ENCODE peak calls at places on chromosomes 5 and 9, in six cellular contexts. G is astrocyte; A is CD4-positive, alpha-beta T cell; L is A549; Q is CD4-positive, CD25-positive, alpha-beta regulatory T cell; M is CD4-positive, alpha-beta memory T cell. S is an unnamed sample.

GRCh38 chr5:41637869-41638268 is 127.5 kb upstream of the PLCXD3 start:
- DNase-seq in L (peak; percentile 3), G (no peak), M (no peak), Q (no peak), A (no peak), S (no peak)

GRCh38 chr5:35073168-35073567 is 25.4 kb upstream of the AGXT2 start:
- DNase-seq in M (no peak), Q (no peak), A (no peak), G (no peak), L (no peak), S (no peak)

GRCh38 chr9:69980591-69980990 is 63.1 kb upstream of the MAMDC2 start:
- DNase-seq in M (no peak), G (no peak), A (no peak), Q (no peak), L (no peak), S (no peak)

GRCh38 chr5:163489055-163489744 is 16.2 kb upstream of the MAT2B start:
- DNase-seq in A (no peak), M (no peak), L (peak; percentile 48), G (no peak), Q (no peak), S (no peak)

GRCh38 chr9:30851600-30851999 is 1532.8 kb upstream of the ACO1 start:
- DNase-seq in L (no peak), M (no peak), G (no peak), Q (no peak), A (no peak), S (no peak)

GRCh38 chr5:168772466-168772961 is 193.3 kb upstream of the PANK3 start:
- DNase-seq in G (no peak), M (no peak), L (no peak), Q (no peak), A (no peak), S (no peak)

GRCh38 chr9:133914483-133915342 is 77.4 kb downstream of the VAV2 start:
- DNase-seq in M (no peak), Q (no peak), L (no peak), G (no peak), A (no peak), S (no peak)

GRCh38 chr9:20491612-20492011 is 130.7 kb downstream of the MLLT3 start:
- DNase-seq in G (no peak), M (no peak), L (no peak), Q (no peak), A (no peak), S (no peak)

GRCh38 chr5:134003957-134004625 is 684 bp downstream of the VDAC1 start:
- DNase-seq in Q (peak; percentile 27), A (no peak), L (peak; percentile 49), M (no peak), G (peak; percentile 30), S (no peak)

DNA sequence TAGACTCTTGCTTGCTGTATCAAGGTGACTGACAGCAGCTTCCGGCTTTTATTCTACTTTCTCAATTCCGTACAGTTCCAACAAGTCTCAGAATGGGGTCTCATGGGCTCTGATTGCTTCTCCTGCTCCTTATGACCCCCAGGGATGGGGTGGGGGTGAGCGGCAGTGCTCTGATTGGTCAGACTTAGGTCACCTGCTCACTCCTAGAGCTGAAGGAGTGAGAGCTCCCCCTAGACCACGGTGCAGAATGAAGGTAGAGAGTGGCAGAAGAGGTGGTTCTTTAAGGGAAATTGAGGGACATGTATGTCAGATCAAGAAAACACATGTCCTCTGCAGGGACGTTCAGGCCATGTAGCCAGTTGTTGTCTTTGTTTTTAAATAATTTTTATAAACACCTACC is 115.2 kb downstream of the C9orf152 start:
- DNase-seq in G (no peak), A (no peak), M (no peak), L (no peak), Q (no peak), S (no peak)
- H3K27ac ChIP-seq in G (no peak overlapping the region), A (no peak overlapping the region), M (no peak overlapping the region), L (no peak overlapping the region), Q (no peak overlapping the region), S (no peak overlapping the region)

DNA sequence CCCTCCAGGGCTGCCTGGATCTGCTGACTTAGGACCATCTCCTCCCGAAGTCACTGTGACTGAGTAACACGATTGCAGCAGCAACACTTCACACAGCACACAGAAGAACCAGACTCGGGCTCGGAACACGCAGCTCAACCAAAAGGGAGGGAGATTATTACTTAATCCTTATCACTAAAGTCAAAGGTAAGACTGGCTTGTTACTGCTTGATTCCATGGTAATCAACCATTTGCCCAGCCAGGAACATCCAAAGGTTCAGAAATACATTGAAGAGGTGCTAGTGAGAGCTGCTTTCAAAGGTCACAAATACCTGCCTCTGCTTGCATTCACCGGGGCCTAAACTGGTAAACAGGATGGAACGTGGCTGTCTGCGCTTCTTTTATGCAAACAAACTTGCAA is 7.7 kb downstream of the FBP1 start:
- DNase-seq in M (no peak), Q (no peak), G (no peak), L (no peak), A (no peak), S (no peak)
- H3K27ac ChIP-seq in M (no peak overlapping the region), Q (no peak overlapping the region), G (no peak overlapping the region), L (no peak overlapping the region), A (no peak overlapping the region), S (no peak overlapping the region)

DNA sequence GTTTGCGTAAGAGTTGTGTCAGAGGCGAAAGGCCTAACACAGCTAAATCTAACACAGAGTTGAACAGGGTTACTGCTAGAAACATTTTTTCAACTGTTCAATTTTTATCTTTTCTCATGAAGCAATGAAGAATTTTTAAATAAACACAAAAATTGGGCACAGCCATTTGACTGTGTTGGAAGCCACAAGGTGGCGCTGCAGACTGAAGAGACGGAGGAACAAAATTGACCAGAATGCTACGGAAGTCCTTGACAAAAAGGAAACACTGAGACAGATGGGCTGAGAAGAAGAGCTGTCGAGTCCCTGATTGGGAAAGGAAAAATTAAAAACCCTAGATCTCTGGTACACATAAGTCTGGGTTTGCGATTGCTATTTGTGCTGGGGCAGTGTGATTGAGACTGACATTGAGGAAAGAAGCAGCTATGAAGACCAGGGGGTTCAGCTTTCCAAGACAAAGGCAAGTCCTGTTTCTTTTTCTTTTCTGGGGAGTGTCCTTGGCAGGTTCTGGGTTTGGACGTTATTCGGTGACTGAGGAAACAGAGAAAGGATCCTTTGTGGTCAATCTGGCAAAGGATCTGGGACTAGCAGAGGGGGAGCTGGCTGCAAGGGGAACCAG is at the start of gene PCDHB9:
- DNase-seq in L (peak; percentile 15), G (no peak), M (peak; percentile 22), Q (peak; percentile 9), A (no peak), S (no peak)
- H3K27ac ChIP-seq in L (no peak within 1 kb of the TSS), G (no peak within 1 kb of the TSS), M (no peak within 1 kb of the TSS), Q (no peak within 1 kb of the TSS), A (no peak within 1 kb of the TSS), S (no peak within 1 kb of the TSS)

DNA sequence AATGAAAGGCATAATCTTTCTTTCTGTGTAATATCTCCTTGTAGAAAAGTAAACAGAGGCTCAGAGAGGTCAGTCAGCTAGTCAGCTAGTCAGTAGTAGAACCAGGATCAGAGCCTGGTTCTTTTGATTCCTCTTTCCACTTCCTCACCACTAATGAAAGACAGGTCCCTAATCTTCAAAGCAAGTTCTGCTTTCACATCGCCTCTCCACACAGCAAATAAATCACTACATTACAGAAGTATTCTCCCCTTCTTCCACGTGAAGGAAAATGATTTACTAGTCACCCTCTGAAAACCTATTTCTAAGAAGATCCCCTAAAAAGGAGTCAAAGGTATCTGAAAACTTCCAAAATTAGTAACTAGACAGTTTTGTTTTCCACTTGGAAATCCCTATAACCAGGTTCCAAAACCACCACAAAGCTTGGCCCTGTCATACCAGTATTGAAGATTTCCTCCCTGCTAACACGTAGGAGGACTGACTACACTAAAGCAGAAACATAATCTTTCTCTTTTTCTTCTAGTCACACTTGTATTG is 140.5 kb upstream of the TARS1 start:
- DNase-seq in Q (no peak), G (peak; percentile 56), A (no peak), M (no peak), L (no peak), S (no peak)
- H3K27ac ChIP-seq in Q (no peak overlapping the region), G (peak overlapping the region; percentile 4), A (no peak overlapping the region), M (no peak overlapping the region), L (peak overlapping the region; percentile 29), S (peak overlapping the region; percentile 6)

GRCh38 chr9:14219865-14220655 is 93.9 kb downstream of the NFIB start:
- DNase-seq in M (no peak), L (no peak), G (peak; percentile 72), A (no peak), Q (no peak), S (no peak)
- H3K27ac ChIP-seq in M (no peak overlapping the region), L (peak overlapping the region; percentile 92), G (peak overlapping the region; percentile 48), A (no peak overlapping the region), Q (no peak overlapping the region), S (no peak overlapping the region)

DNA sequence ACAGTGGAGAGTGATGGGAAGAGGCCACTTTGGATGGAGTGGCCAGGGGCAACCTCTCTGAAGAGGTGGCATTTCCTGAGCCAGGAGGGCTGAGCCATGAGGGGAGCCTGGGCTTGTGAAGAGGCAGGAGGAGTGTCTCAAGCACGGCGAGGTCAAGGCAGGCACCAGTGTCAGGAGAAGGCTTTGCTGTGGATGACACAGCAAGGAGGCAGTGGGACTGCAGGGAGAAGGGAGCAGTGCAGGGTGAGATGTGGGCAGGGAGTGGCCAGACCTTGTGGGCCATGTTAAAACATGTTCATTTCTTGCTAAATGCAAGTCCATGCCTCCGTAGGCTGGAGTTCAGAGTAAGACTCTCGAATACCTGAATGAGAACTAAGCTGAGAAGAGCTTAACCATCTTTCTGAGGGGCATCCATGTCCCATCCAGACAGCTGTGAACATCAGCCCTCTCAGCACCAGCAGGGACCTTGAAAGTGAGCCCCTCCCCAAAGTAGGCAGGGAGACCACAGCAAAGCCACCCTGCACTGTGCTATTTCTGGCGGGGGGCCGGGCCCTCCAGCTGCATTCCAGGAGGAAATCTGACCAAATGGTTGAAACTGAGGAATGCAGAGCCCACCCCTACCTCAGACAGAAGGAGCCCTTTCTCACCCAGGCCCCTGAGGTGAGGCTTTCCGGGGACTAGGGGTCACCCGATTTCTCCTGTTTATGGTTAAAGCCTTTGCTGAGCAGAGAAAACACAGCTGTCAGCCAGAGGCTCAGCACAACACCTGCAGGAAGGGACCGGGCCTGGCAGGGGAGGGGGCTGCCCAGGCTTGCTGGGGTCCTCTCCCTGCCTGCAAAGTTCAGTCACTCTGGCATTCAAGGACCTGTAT is 16.1 kb upstream of the ARSI start:
- DNase-seq in L (no peak), M (no peak), G (no peak), A (no peak), Q (no peak), S (peak; percentile 88)
- H3K27ac ChIP-seq in L (peak overlapping the region; percentile 91), M (no peak overlapping the region), G (peak overlapping the region; percentile 97), A (no peak overlapping the region), Q (no peak overlapping the region), S (peak overlapping the region; percentile 89)

DNA sequence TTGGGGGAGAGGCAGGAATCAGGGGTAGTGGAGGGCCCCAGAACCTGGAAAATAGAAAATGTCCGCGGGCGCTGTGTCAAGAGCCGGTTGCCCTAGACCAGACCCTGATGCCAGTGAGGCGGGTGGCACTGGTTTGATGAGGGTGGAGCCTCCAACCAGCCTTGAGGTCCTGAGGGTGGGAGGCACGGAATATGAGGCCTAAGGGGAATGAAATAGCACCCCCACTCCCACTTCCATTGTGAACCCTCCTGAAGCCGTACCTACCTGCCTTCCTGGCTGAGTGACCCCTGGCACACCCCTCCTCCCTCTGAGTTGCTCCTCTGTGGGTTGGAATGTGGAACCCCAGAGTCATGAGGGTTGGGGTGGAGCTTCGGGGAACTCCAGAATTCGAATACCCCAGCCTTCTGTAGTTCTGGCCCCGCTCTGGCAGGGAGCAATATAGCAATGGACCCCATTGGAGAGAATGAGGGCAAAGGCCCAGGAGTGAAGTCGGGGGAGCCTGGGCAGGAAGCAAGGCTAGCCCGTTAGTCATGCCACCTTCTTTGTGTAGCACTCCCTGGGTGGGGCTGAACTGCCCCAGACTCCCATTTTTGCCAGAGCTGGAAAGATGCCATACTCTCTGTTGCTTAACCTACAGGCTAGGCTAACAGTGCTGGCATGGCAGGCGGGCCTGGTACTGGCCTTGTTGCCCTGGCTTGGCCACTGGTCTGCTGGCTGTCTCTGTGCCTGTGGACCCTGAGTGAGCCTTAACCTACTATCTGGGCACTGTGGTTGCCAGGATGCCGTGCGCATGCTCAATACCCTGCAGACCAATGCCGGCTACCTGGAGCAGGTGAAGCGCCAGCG is 1.0 kb downstream of the FPGS start:
- DNase-seq in G (no peak), M (no peak), A (no peak), Q (no peak), L (peak; percentile 63), S (peak; percentile 58)
- H3K27ac ChIP-seq in G (peak overlapping the region; percentile 77), M (peak overlapping the region; percentile 72), A (peak overlapping the region; percentile 79), Q (peak overlapping the region; percentile 82), L (peak overlapping the region; percentile 93), S (peak overlapping the region; percentile 94)

S was measured in epithelial cell of prostate.